ENCODE peak calls at places on chromosomes 16 and 17, in six cellular contexts. S, Z, Y, H, O and T are unnamed samples.

GRCh38 chr16:67936124-67936875 is at the start of gene PSMB10:
- DNase-seq in Y (peak), Z (peak), S (peak), H (no peak), O (peak), T (peak)

GRCh38 chr16:27430923-27431484 is 29.0 kb downstream of the IL21R start:
- DNase-seq in O (peak), Z (no peak), S (no peak), Y (peak), H (no peak), T (no peak)

GRCh38 chr17:80850817-80851216 is 140.8 kb upstream of the CHMP6 start:
- DNase-seq in O (no peak), Z (no peak), S (no peak), H (no peak), Y (no peak), T (no peak)

GRCh38 chr16:58501242-58502131 is 1.5 kb downstream of the NDRG4 start:
- DNase-seq in Y (no peak), H (peak), O (no peak), Z (no peak), S (no peak), T (peak)

GRCh38 chr17:74805543-74805991 is 29.4 kb upstream of the NAT9 start:
- DNase-seq in Z (no peak), Y (no peak), H (peak), O (no peak), S (no peak), T (no peak)

GRCh38 chr17:40958086-40958953 is 8.4 kb downstream of the KRT39 start:
- DNase-seq in Y (no peak), S (no peak), Z (peak), H (no peak), O (no peak), T (no peak)

GRCh38 chr16:995783-996182 is 14.2 kb downstream of the SOX8 start:
- DNase-seq in Z (no peak), O (no peak), Y (no peak), H (no peak), S (no peak), T (no peak)

GRCh38 chr17:39000021-39000601 is 32.9 kb upstream of the FBXO47 start:
- DNase-seq in Y (no peak), H (no peak), S (no peak), Z (no peak), O (no peak), T (no peak)

GRCh38 chr16:56938664-56939513 is 6.9 kb downstream of the HERPUD1 start:
- DNase-seq in O (peak), Z (no peak), H (no peak), S (no peak), Y (no peak), T (no peak)

GRCh38 chr16:85812811-85813700 is 13.6 kb downstream of the COX4I1 start:
- DNase-seq in H (no peak), Z (no peak), O (no peak), Y (no peak), S (no peak), T (no peak)

GRCh38 chr16:86680137-86680536 is 101.8 kb downstream of the FOXL1 start:
- DNase-seq in Y (no peak), S (peak), H (no peak), O (peak), Z (no peak), T (no peak)